ENCODE peak calls at places on chromosome X, in eight cellular contexts. O is Calu3, N is fibroblast of pulmonary artery, D is fibroblast of the aortic adventitia, R is lower leg skin, S is tibial artery, M is glutamatergic neuron, Y is kidney. Z is an unnamed sample.

GRCh38 chrX:145825896-145826295 is 8.3 kb downstream of the SLITRK2 start:
- DNase-seq in N (no peak), D (no peak), Y (no peak), M (no peak), S (no peak), R (no peak), O (peak; percentile 4), Z (no peak)

GRCh38 chrX:27008486-27008885 is 454.7 kb downstream of the PPP4R3C start:
- DNase-seq in M (peak; percentile 5), S (no peak), N (no peak), O (no peak), R (no peak), D (no peak), Y (no peak), Z (no peak)

GRCh38 chrX:66019310-66019652 is 20.6 kb downstream of the VSIG4 start:
- DNase-seq in R (no peak), Y (no peak), O (no peak), M (no peak), D (no peak), N (no peak), S (no peak), Z (no peak)

GRCh38 chrX:49829016-49829415 is at the start of gene PAGE4:
- DNase-seq in Y (no peak), M (no peak), D (no peak), O (peak; percentile 2), N (no peak), R (no peak), S (no peak), Z (no peak)

GRCh38 chrX:124646403-124646802 is 300.0 kb downstream of the SH2D1A start:
- DNase-seq in D (no peak), R (no peak), O (no peak), N (no peak), S (no peak), M (no peak), Y (no peak), Z (no peak)

GRCh38 chrX:52563105-52563504 is 46.2 kb upstream of the XAGE1B start:
- DNase-seq in N (no peak), M (no peak), Y (peak; percentile 52), D (no peak), R (no peak), S (no peak), O (no peak), Z (no peak)

GRCh38 chrX:133698298-133698697 is 283.0 kb upstream of the GPC4 start:
- DNase-seq in Y (no peak), O (peak; percentile 26), R (no peak), N (peak; percentile 38), S (no peak), D (peak; percentile 2), M (no peak), Z (no peak)

GRCh38 chrX:81280148-81280547 is 78.2 kb downstream of the SH3BGRL start:
- DNase-seq in M (no peak), O (no peak), D (no peak), N (no peak), S (no peak), Y (peak; percentile 38), R (no peak), Z (no peak)

GRCh38 chrX:39427492-39428289 is 626.4 kb downstream of the MID1IP1 start:
- DNase-seq in S (no peak), N (peak; percentile 26), R (no peak), D (peak; percentile 40), Y (no peak), O (no peak), M (no peak), Z (no peak)

GRCh38 chrX:108309144-108309543 is 129.1 kb downstream of the COL4A6 start:
- DNase-seq in M (no peak), S (no peak), Y (no peak), N (peak; percentile 90), R (no peak), O (no peak), D (peak; percentile 86), Z (no peak)

GRCh38 chrX:153921070-153921469 is 5.0 kb downstream of the ARHGAP4 start:
- DNase-seq in D (no peak), Y (peak; percentile 72), N (no peak), M (no peak), R (no peak), S (no peak), O (no peak), Z (no peak)

GRCh38 chrX:20481632-20482031 is 214.9 kb upstream of the RPS6KA3 start:
- DNase-seq in N (no peak), R (no peak), O (no peak), D (no peak), Y (no peak), S (no peak), M (no peak), Z (no peak)

GRCh38 chrX:13764765-13765164 is 30.2 kb downstream of the OFD1 start:
- DNase-seq in O (no peak), Y (no peak), S (no peak), M (peak; percentile 77), N (peak; percentile 3), R (no peak), D (no peak), Z (no peak)

GRCh38 chrX:95056901-95057300 is 1382.9 kb downstream of the FAM133A start:
- DNase-seq in Y (no peak), R (no peak), N (peak; percentile 23), D (peak; percentile 51), M (no peak), O (no peak), S (no peak), Z (no peak)

GRCh38 chrX:154138857-154139256 is 5.2 kb upstream of the OPN1LW start:
- DNase-seq in N (no peak), D (no peak), M (no peak), S (no peak), R (no peak), Y (no peak), O (no peak), Z (no peak)

GRCh38 chrX:18549643-18550042 is 122.3 kb downstream of the RS1 start:
- DNase-seq in S (no peak), N (no peak), M (no peak), R (no peak), D (no peak), O (no peak), Y (no peak), Z (no peak)

GRCh38 chrX:45517090-45517973 is 316.7 kb upstream of the DIPK2B start:
- DNase-seq in N (peak; percentile 59), S (no peak), D (peak; percentile 77), R (no peak), O (peak; percentile 10), M (no peak), Y (no peak), Z (no peak)

GRCh38 chrX:18935893-18936292 is 48.0 kb downstream of the PHKA2 start:
- DNase-seq in O (peak; percentile 5), D (no peak), N (no peak), R (no peak), M (no peak), S (no peak), Y (no peak), Z (no peak)

GRCh38 chrX:101658661-101659477 is 781 bp downstream of the ARMCX2 start:
- DNase-seq in N (peak; percentile 47), M (peak; percentile 82), O (no peak), Y (peak; percentile 90), S (peak; percentile 79), D (peak; percentile 36), R (peak; percentile 93), Z (peak; percentile 68)

GRCh38 chrX:48648299-48648698 is 35.3 kb upstream of the WAS start:
- DNase-seq in D (peak; percentile 68), M (peak; percentile 64), N (peak; percentile 67), Y (no peak), R (peak; percentile 81), S (peak; percentile 44), O (peak; percentile 18), Z (no peak)

DNA sequence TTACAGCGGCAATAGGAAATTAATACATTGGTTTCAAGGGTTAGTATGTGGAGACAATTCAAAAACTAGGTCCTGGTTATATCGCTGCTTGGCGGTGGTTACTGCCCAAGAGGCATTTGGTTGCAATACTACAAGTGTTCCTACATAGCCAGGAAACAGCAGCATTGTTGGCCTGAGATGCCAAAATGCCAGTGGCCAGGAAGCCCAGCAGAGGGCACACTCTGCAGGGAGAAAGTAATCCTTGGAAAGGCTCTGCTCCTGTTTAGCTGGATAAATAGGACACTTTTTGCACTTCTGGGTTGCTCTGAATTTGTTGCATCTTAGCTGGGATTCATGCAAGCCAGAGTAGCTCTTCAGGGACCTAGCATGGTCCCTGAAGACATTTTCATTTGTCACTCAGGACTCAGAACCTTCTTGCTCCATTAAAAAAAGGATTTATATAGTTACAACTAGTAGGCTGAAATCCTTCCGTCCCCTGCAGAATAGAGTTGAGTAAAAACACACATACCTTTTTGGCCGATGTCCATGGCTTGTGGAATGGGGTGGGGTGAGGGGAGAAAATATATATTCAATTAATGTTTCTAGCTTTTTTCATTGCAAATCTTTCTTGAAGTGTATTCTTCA is 8.1 kb upstream of the GPR119 start:
- DNase-seq in S (peak; percentile 21), D (peak; percentile 60), M (peak; percentile 58), N (peak; percentile 56), R (no peak), Y (no peak), O (peak; percentile 51), Z (no peak)
- TF ChIP-seq CTCF in S (peak; percentile 53), D (peak; percentile 88), M (no peak), N (peak; percentile 76), R (no peak), Y (peak; percentile 52), O (peak; percentile 45), Z (no peak)

GRCh38 chrX:23919706-23920320 is 12.0 kb downstream of the CXorf58 start:
- DNase-seq in D (peak; percentile 56), O (peak; percentile 10), N (peak; percentile 38), S (no peak), Y (no peak), R (no peak), M (no peak), Z (no peak)
- TF ChIP-seq CTCF in D (no peak), O (no peak), N (peak; percentile 9), S (no peak), Y (peak; percentile 15), R (no peak), M (no peak), Z (no peak)

DNA sequence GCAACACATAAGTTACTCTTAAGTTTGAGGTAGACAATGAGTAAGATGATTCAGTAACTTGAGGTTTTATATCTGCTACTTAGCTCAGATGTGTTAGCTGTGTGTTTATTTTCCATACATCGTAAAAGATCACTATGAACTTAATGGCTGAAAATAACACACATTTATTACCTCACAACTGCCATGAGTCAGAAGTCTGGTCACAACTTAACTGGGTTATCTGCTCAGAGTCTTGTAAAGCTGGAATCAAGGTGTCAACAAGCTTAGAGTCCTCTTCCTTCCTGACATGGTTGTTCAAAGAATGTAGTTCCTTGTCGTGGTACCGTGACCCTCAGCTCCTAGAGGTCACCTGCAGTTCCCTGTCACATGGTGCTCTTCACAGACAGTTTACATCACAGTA is 204.9 kb upstream of the MAGEB2 start:
- DNase-seq in R (no peak), M (no peak), O (no peak), S (no peak), D (no peak), N (no peak), Y (no peak), Z (no peak)
- TF ChIP-seq CTCF in R (no peak), M (no peak), O (no peak), S (no peak), D (no peak), N (no peak), Y (no peak), Z (no peak)

DNA sequence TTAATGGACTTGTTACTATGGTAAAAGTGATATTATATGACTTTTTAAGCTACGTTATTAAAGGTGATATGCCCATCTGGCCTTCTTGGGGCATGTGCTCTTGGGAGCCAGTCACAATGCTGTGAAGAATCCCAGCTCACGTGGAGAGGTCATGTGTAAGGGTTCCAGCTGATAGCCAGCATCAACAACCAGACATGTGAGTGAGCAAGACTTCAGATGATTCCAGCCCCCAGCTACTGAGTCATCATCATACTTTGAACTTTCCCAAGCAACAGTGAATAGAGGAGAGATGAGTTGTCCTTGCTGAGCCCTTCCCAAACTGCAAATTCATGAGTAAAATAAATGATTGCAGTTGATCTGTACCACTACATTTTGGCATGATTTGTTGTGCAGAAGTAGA is 127.1 kb downstream of the CBLL2 start:
- DNase-seq in D (no peak), M (no peak), S (no peak), Y (no peak), N (peak; percentile 10), R (no peak), O (peak; percentile 16), Z (no peak)
- TF ChIP-seq CTCF in D (no peak), M (no peak), S (no peak), Y (no peak), N (no peak), R (no peak), O (no peak), Z (no peak)

Z was measured in mesothelial cell of epicardium.